ENCODE peak calls at places on chromosome 20, in eight cellular contexts. W is AG04450; T is T follicular helper cell; R is activated CD4-positive, CD25-positive, alpha-beta regulatory T cell; G is activated CD4-positive, alpha-beta T cell treated with anti-CD3 and anti-CD28 coated beads for 1 hour; O is NCI-H2029 treated with DMSO at 0.1 percent for 48 hours; J is GM19239; M is GM23248. Q is an unnamed sample.

GRCh38 chr20:1876217-1876921 is 18.8 kb upstream of the SIRPA start:
- DNase-seq in W (no peak), T (no peak), R (no peak), G (no peak), O (peak; percentile 1), J (no peak), M (no peak), Q (peak; percentile 87)

GRCh38 chr20:50111120-50111828 is 1.7 kb downstream of the UBE2V1 start:
- DNase-seq in W (no peak), T (no peak), R (peak; percentile 37), G (no peak), O (no peak), J (no peak), M (peak; percentile 93), Q (no peak)

GRCh38 chr20:25009218-25010145 is 16.9 kb upstream of the APMAP start:
- DNase-seq in W (no peak), T (no peak), R (no peak), G (no peak), O (peak; percentile 91), J (no peak), M (peak; percentile 31), Q (no peak)

GRCh38 chr20:23435675-23436539 is 3.6 kb upstream of the CSTL1 start:
- DNase-seq in W (no peak), T (no peak), R (no peak), G (no peak), O (peak; percentile 77), J (no peak), M (no peak), Q (peak; percentile 85)

GRCh38 chr20:31632503-31633338 is 5.0 kb upstream of the COX4I2 start:
- DNase-seq in W (no peak), T (no peak), R (no peak), G (no peak), O (no peak), J (no peak), M (no peak), Q (no peak)

GRCh38 chr20:23387118-23387443 is 25.1 kb downstream of the GZF1 start:
- DNase-seq in W (no peak), T (no peak), R (no peak), G (no peak), O (no peak), J (no peak), M (no peak), Q (no peak)

GRCh38 chr20:38222231-38222922 is 38.2 kb downstream of the KIAA1755 start:
- DNase-seq in W (no peak), T (peak; percentile 33), R (peak; percentile 38), G (peak; percentile 11), O (no peak), J (peak; percentile 76), M (peak; percentile 69), Q (peak; percentile 42)

GRCh38 chr20:3777726-3778629 is 3.3 kb downstream of the SPEF1 start:
- DNase-seq in W (no peak), T (no peak), R (no peak), G (no peak), O (no peak), J (no peak), M (peak; percentile 80), Q (peak; percentile 65)

GRCh38 chr20:16385462-16385861 is 187.8 kb downstream of the KIF16B start:
- DNase-seq in W (no peak), T (no peak), R (no peak), G (no peak), O (no peak), J (no peak), M (no peak), Q (no peak)

GRCh38 chr20:62776692-62777527 is 19.4 kb upstream of the MRGBP start:
- DNase-seq in W (no peak), T (peak; percentile 20), R (peak; percentile 55), G (peak; percentile 33), O (no peak), J (peak; percentile 92), M (no peak), Q (peak; percentile 82)

GRCh38 chr20:57094171-57094891 is 172.1 kb downstream of the BMP7 start:
- DNase-seq in W (no peak), T (no peak), R (no peak), G (no peak), O (no peak), J (no peak), M (no peak), Q (no peak)

GRCh38 chr20:60254901-60255411 is 296.7 kb downstream of the CDH26 start:
- DNase-seq in W (peak; percentile 11), T (no peak), R (no peak), G (no peak), O (peak; percentile 60), J (no peak), M (peak; percentile 81), Q (peak; percentile 67)

GRCh38 chr20:23063573-23063972 is 14.1 kb upstream of the THBD start:
- DNase-seq in W (no peak), T (no peak), R (no peak), G (no peak), O (no peak), J (no peak), M (no peak), Q (no peak)

GRCh38 chr20:24896984-24897383 is 52.1 kb upstream of the CST7 start:
- DNase-seq in W (no peak), T (no peak), R (no peak), G (no peak), O (no peak), J (no peak), M (no peak), Q (no peak)

GRCh38 chr20:58682656-58683055 is 9.9 kb upstream of the NPEPL1 start:
- DNase-seq in W (no peak), T (no peak), R (no peak), G (no peak), O (no peak), J (no peak), M (peak; percentile 78), Q (no peak)

GRCh38 chr20:43840382-43841070 is 74.1 kb upstream of the TOX2 start:
- DNase-seq in W (no peak), T (no peak), R (no peak), G (no peak), O (no peak), J (peak; percentile 59), M (no peak), Q (no peak)

GRCh38 chr20:31693987-31694661 is 28.5 kb downstream of the BCL2L1 start:
- DNase-seq in W (no peak), T (no peak), R (no peak), G (no peak), O (no peak), J (no peak), M (no peak), Q (peak; percentile 97)

GRCh38 chr20:32893878-32894483 is 35.3 kb downstream of the EFCAB8 start:
- DNase-seq in W (no peak), T (no peak), R (no peak), G (no peak), O (no peak), J (peak; percentile 28), M (peak; percentile 37), Q (peak; percentile 88)

GRCh38 chr20:64065973-64066341 is 3.0 kb downstream of the TCEA2 start:
- DNase-seq in W (no peak), T (no peak), R (no peak), G (no peak), O (no peak), J (peak; percentile 86), M (peak; percentile 77), Q (no peak)

GRCh38 chr20:32583581-32584045 is 1.5 kb downstream of the NOL4L start:
- DNase-seq in W (no peak), T (no peak), R (no peak), G (no peak), O (no peak), J (no peak), M (no peak), Q (peak; percentile 61)

GRCh38 chr20:51371720-51372119 is 170.8 kb downstream of the NFATC2 start:
- DNase-seq in W (no peak), T (no peak), R (no peak), G (no peak), O (no peak), J (no peak), M (no peak), Q (no peak)

Q was measured in NCI-H69.